ENCODE peak calls at places on chromosomes 13 and 19, in four cellular contexts. P is K562, E is HepG2, C is HCT116. M is an unnamed sample.

GRCh38 chr13:78430166-78430791 is 173.1 kb downstream of the POU4F1 start:
- DNase-seq in E (no peak), C (no peak), P (no peak), M (no peak)

GRCh38 chr13:61406275-61406674 is 9.4 kb downstream of the PCDH20 start:
- DNase-seq in E (no peak), C (no peak), P (no peak), M (no peak)

GRCh38 chr19:1066748-1067340 is at the start of gene ARHGAP45:
- DNase-seq in E (no peak), P (peak; percentile 77), C (no peak), M (no peak)

GRCh38 chr19:13557756-13558398 is 51.6 kb upstream of the CACNA1A start:
- DNase-seq in C (peak; percentile 48), E (no peak), P (no peak), M (no peak)

GRCh38 chr19:42436006-42436405 is 6.7 kb downstream of the CXCL17 start:
- DNase-seq in C (no peak), E (peak; percentile 42), P (no peak), M (no peak)

GRCh38 chr19:8506402-8506957 is 4.0 kb upstream of the PRAM1 start:
- DNase-seq in E (no peak), P (peak; percentile 51), C (no peak), M (no peak)

GRCh38 chr19:3275583-3276340 is 51.3 kb downstream of the CELF5 start:
- DNase-seq in P (peak; percentile 93), E (peak; percentile 77), C (peak; percentile 92), M (no peak)

GRCh38 chr13:33277946-33278345 is 7.6 kb downstream of the STARD13 start:
- DNase-seq in C (no peak), E (no peak), P (no peak), M (no peak)

GRCh38 chr13:105957769-105958438 is 577.6 kb downstream of the EFNB2 start:
- DNase-seq in C (no peak), P (no peak), E (no peak), M (no peak)

GRCh38 chr13:44021422-44021821 is 141.7 kb downstream of the LACC1 start:
- DNase-seq in P (no peak), E (no peak), C (no peak), M (no peak)

GRCh38 chr13:29718694-29719093 is 123.2 kb upstream of the SLC7A1 start:
- DNase-seq in P (no peak), C (no peak), E (no peak), M (no peak)

GRCh38 chr19:19461671-19462622 is 53.4 kb downstream of the TSSK6 start:
- DNase-seq in P (peak; percentile 38), E (peak; percentile 65), C (no peak), M (no peak)

GRCh38 chr13:95176611-95177259 is 124.5 kb downstream of the ABCC4 start:
- DNase-seq in E (no peak), C (no peak), P (no peak), M (no peak)

GRCh38 chr19:41223431-41224234 is 4.6 kb downstream of the AXL start:
- DNase-seq in P (no peak), E (peak; percentile 57), C (peak; percentile 49), M (no peak)

GRCh38 chr19:47713046-47714021 is at the start of gene EHD2:
- DNase-seq in P (peak; percentile 89), E (no peak), C (no peak), M (no peak)

GRCh38 chr19:56111601-56112312 is 9.3 kb downstream of the ZNF787 start:
- DNase-seq in E (peak; percentile 45), P (no peak), C (no peak), M (no peak)

GRCh38 chr19:17615889-17616685 is 60.6 kb downstream of the COLGALT1 start:
- DNase-seq in E (no peak), P (peak; percentile 62), C (no peak), M (no peak)

GRCh38 chr19:48501961-48502719 is 9.5 kb downstream of the LMTK3 start:
- DNase-seq in E (peak; percentile 86), C (peak; percentile 99), P (peak; percentile 97), M (no peak)

GRCh38 chr19:14033946-14034345 is 2.4 kb downstream of the IL27RA start:
- DNase-seq in C (no peak), E (no peak), P (no peak), M (no peak)

GRCh38 chr19:3479819-3480215 is 508 bp downstream of the SMIM24 start:
- DNase-seq in C (no peak), E (no peak), P (peak; percentile 80), M (no peak)

GRCh38 chr13:43159007-43159406 is 135.6 kb downstream of the DNAJC15 start:
- DNase-seq in E (no peak), C (no peak), P (no peak), M (no peak)

GRCh38 chr19:5904302-5905071 is at the start of gene VMAC:
- DNase-seq in E (peak; percentile 100), C (peak; percentile 100), P (peak; percentile 100), M (peak; percentile 97)

GRCh38 chr19:19406878-19407639 is 1.6 kb downstream of the GATAD2A start:
- DNase-seq in E (peak; percentile 42), C (no peak), P (peak; percentile 62), M (no peak)

GRCh38 chr13:47094734-47095434 is 198.0 kb upstream of the HTR2A start:
- DNase-seq in E (no peak), C (no peak), P (no peak), M (no peak)

GRCh38 chr19:48302600-48302959 is 22.8 kb upstream of the EMP3 start:
- DNase-seq in E (no peak), C (no peak), P (no peak), M (no peak)

GRCh38 chr13:48827709-48828108 is 148.0 kb upstream of the FNDC3A start:
- DNase-seq in E (no peak), P (no peak), C (no peak), M (no peak)

GRCh38 chr13:44971656-44972595 is 17.3 kb downstream of the NUFIP1 start:
- DNase-seq in P (no peak), C (no peak), E (no peak), M (no peak)

GRCh38 chr19:3687774-3688706 is 12.2 kb downstream of the PIP5K1C start:
- DNase-seq in P (no peak), E (peak; percentile 41), C (no peak), M (no peak)

GRCh38 chr19:10625003-10625761 is at the start of gene SLC44A2:
- DNase-seq in C (peak; percentile 38), P (no peak), E (no peak), M (no peak)

GRCh38 chr19:12994701-12995595 is at the start of gene NFIX:
- DNase-seq in C (no peak), E (peak; percentile 24), P (peak; percentile 75), M (no peak)

GRCh38 chr19:27777242-27777641 is 1435.7 kb downstream of the UQCRFS1 start:
- DNase-seq in C (no peak), E (no peak), P (no peak), M (no peak)

GRCh38 chr19:12974301-12975220 is 5.2 kb downstream of the DAND5 start:
- DNase-seq in C (no peak), P (peak; percentile 63), E (peak; percentile 35), M (no peak)

GRCh38 chr19:51418707-51419106 is 1.3 kb upstream of the SIGLEC10 start:
- DNase-seq in P (no peak), C (no peak), E (no peak), M (no peak)
- H3K4me1 ChIP-seq in P (peaks cover 9% of the 10 kb centered on the region), C (no peaks in the 10 kb centered on the region), E (no peaks in the 10 kb centered on the region), M (no peaks in the 10 kb centered on the region)

DNA sequence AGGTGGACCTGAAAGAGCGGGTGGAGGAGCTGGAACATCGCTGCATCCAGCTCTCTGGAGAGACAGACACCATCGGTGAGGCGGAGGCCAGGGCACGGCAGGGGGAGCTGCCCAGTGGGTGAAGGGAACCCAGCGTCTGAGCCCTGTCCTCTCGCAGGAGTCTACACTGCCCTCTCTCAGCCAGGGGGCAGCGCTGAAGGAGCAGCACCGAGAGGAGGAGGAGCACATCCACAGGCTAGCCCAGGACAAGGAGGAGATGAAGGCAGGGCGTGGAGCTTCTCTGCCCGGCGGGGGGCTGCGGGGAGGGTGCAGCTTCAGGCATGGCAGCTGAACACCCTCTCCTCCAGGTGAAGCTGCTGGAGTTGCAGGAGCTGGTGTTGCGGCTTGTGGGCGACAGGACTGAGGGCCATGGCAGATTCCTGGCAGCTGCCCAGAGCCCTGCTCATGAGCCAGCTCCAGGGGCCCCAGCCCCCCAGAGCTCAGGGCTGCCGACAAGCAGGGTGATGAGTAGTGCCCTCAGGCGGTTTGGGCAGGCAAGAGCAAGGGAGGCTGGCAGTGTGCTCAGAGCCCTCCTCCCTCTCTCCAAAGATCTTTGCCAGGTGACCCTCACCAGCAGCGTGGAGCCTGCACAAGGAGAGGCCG is 31.4 kb upstream of the ZNF492 start:
- DNase-seq in E (no peak), C (no peak), P (no peak), M (no peak)
- TF ChIP-seq SIN3A in E (no peak), C (no peak), P (no peak), M (no peak)

DNA sequence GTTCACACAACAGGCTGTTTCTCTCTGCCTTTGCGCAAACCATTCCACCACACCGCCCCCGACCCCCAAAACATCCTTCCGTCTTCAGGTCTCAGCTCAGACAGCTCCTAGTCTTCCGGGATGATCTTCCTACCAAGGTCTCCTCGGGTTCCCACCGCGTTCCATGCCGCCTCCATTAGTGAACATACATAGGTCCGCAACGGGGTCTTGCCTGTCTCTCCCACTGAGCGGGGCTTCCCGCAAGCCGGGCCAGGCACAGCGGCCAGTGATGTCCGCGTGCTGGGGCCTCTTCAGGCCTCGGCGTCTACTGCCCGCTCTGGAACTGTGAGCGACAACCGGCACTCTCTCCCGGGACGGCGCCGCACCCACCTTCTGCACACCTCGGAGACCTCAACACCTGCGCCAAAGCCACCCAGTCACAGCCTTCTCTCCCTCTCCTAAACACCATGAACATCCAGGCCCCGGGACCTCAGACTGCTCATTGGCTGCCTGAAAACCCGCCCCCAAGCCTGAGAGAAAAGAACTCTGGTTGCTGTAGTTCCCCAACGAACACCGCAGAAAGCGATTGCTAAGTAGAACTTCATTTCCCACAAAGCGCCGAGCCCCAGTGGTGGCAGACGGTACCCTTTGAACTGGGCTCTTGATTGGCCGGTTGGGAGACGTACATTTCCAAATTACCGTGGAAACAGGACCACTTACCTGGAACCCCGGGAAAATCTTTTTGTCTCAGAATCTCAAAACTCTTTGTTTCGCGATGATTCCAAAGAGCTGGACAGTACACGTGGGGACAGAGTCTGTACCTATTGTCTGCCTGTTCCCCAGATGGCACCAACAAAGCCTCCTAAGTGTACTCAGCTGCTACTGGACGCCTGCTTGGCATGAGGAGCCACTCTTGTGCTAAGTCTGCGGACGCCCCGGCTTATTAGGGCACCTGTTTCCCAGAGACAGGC is 9.5 kb downstream of the DYRK1B start:
- DNase-seq in E (peak; percentile 77), P (no peak), C (no peak), M (peak; percentile 100)
- TF ChIP-seq TCF7L2 in E (no peak), P (no peak), C (no peak), M (no peak)

GRCh38 chr19:16613841-16614240 is 14.2 kb downstream of the MED26 start:
- DNase-seq in P (no peak), C (no peak), E (no peak), M (no peak)
- H3K4me1 ChIP-seq in P (peaks cover 14% of the 10 kb centered on the region), C (peaks cover 23% of the 10 kb centered on the region), E (no peaks in the 10 kb centered on the region), M (no peaks in the 10 kb centered on the region)